ENCODE peak calls at places on chromosomes 16 and 17, in nine cellular contexts. J, N, C, X, K, E, P, A and V are unnamed samples.

GRCh38 chr17:37088913-37089312 is 140.2 kb downstream of the AATF start:
- DNase-seq in J (no peak), N (no peak), C (no peak), X (no peak), K (no peak), E (no peak), P (no peak), A (no peak), V (no peak)

GRCh38 chr17:16171613-16172012 is 43.7 kb downstream of the NCOR1 start:
- DNase-seq in J (no peak), N (no peak), C (peak), X (no peak), K (no peak), E (no peak), P (no peak), A (no peak), V (no peak)

GRCh38 chr17:74737299-74738050 is 419 bp downstream of the RAB37 start:
- DNase-seq in J (no peak), N (peak), C (no peak), X (no peak), K (peak), E (peak), P (no peak), A (peak), V (no peak)

GRCh38 chr16:31216552-31217530 is at the start of gene PYDC1:
- DNase-seq in J (no peak), N (peak), C (no peak), X (no peak), K (no peak), E (no peak), P (peak), A (no peak), V (no peak)

GRCh38 chr17:21296097-21297025 is 11.8 kb downstream of the MAP2K3 start:
- DNase-seq in J (no peak), N (no peak), C (no peak), X (no peak), K (no peak), E (no peak), P (no peak), A (peak), V (no peak)

GRCh38 chr17:20043034-20043433 is 33.9 kb downstream of the SPECC1 start:
- DNase-seq in J (no peak), N (no peak), C (no peak), X (no peak), K (no peak), E (no peak), P (no peak), A (no peak), V (no peak)

GRCh38 chr16:12573730-12574383 is 229.8 kb downstream of the CPPED1 start:
- DNase-seq in J (peak), N (peak), C (no peak), X (peak), K (no peak), E (peak), P (peak), A (peak), V (peak)

GRCh38 chr16:84039696-84040095 is 2.9 kb downstream of the SLC38A8 start:
- DNase-seq in J (no peak), N (no peak), C (no peak), X (no peak), K (no peak), E (no peak), P (no peak), A (no peak), V (no peak)

GRCh38 chr17:58756246-58757161 is 850 bp downstream of the PPM1E start:
- DNase-seq in J (no peak), N (peak), C (no peak), X (no peak), K (peak), E (no peak), P (peak), A (no peak), V (no peak)

GRCh38 chr16:74732951-74733350 is 32.3 kb upstream of the MLKL start:
- DNase-seq in J (no peak), N (no peak), C (no peak), X (no peak), K (no peak), E (no peak), P (no peak), A (no peak), V (no peak)

GRCh38 chr16:74793571-74793970 is 19.0 kb upstream of the FA2H start:
- DNase-seq in J (no peak), N (no peak), C (peak), X (no peak), K (no peak), E (no peak), P (no peak), A (no peak), V (no peak)

GRCh38 chr16:81210807-81211206 is 27.7 kb upstream of the BCO1 start:
- DNase-seq in J (no peak), N (no peak), C (no peak), X (no peak), K (no peak), E (no peak), P (no peak), A (no peak), V (no peak)

GRCh38 chr17:75535119-75535537 is 9.6 kb downstream of the LLGL2 start:
- DNase-seq in J (no peak), N (peak), C (no peak), X (no peak), K (no peak), E (peak), P (no peak), A (no peak), V (no peak)

GRCh38 chr16:89318871-89319627 is 101.5 kb downstream of the ZNF778 start:
- DNase-seq in J (no peak), N (no peak), C (no peak), X (no peak), K (no peak), E (no peak), P (no peak), A (no peak), V (no peak)

GRCh38 chr16:85994492-85995433 is 95.8 kb downstream of the IRF8 start:
- DNase-seq in J (no peak), N (no peak), C (no peak), X (peak), K (no peak), E (no peak), P (no peak), A (no peak), V (no peak)

GRCh38 chr16:1377406-1378010 is 25.8 kb downstream of the GNPTG start:
- DNase-seq in J (no peak), N (no peak), C (no peak), X (no peak), K (no peak), E (no peak), P (peak), A (no peak), V (no peak)

GRCh38 chr17:81044764-81045589 is 10.0 kb downstream of the BAIAP2 start:
- DNase-seq in J (peak), N (no peak), C (no peak), X (peak), K (no peak), E (no peak), P (peak), A (peak), V (peak)

GRCh38 chr16:24988137-24988535 is 27.0 kb downstream of the ARHGAP17 start:
- DNase-seq in J (no peak), N (no peak), C (no peak), X (no peak), K (no peak), E (no peak), P (no peak), A (no peak), V (no peak)

GRCh38 chr17:33145941-33146340 is 147.2 kb downstream of the ASIC2 start:
- DNase-seq in J (no peak), N (no peak), C (peak), X (no peak), K (no peak), E (no peak), P (no peak), A (no peak), V (no peak)

GRCh38 chr17:4998666-4999428 is 1.1 kb downstream of the KIF1C start:
- DNase-seq in J (no peak), N (no peak), C (peak), X (no peak), K (no peak), E (no peak), P (no peak), A (no peak), V (no peak)

GRCh38 chr16:68503334-68503733 is 35.8 kb upstream of the ZFP90 start:
- DNase-seq in J (no peak), N (no peak), C (peak), X (no peak), K (no peak), E (no peak), P (no peak), A (no peak), V (no peak)

GRCh38 chr17:38604479-38605229 is 1.1 kb downstream of the SRCIN1 start:
- DNase-seq in J (no peak), N (peak), C (no peak), X (no peak), K (no peak), E (no peak), P (peak), A (peak), V (no peak)

GRCh38 chr17:59427425-59427921 is 96.0 kb downstream of the YPEL2 start:
- DNase-seq in J (peak), N (peak), C (peak), X (no peak), K (no peak), E (no peak), P (peak), A (no peak), V (peak)

GRCh38 chr16:24980077-24980793 is 34.9 kb downstream of the ARHGAP17 start:
- DNase-seq in J (no peak), N (no peak), C (peak), X (no peak), K (no peak), E (no peak), P (no peak), A (no peak), V (peak)

GRCh38 chr17:37510056-37510455 is 20.4 kb downstream of the DUSP14 start:
- DNase-seq in J (no peak), N (no peak), C (no peak), X (no peak), K (no peak), E (no peak), P (no peak), A (no peak), V (no peak)

GRCh38 chr16:50202926-50203624 is 50.0 kb downstream of the TENT4B start:
- DNase-seq in J (peak), N (no peak), C (peak), X (no peak), K (no peak), E (no peak), P (no peak), A (no peak), V (peak)

GRCh38 chr16:75304521-75305363 is 53.3 kb upstream of the BCAR1 start:
- DNase-seq in J (no peak), N (no peak), C (peak), X (peak), K (no peak), E (no peak), P (peak), A (peak), V (no peak)

GRCh38 chr17:60538726-60539125 is 12.7 kb upstream of the APPBP2 start:
- DNase-seq in J (no peak), N (no peak), C (no peak), X (no peak), K (no peak), E (no peak), P (no peak), A (no peak), V (no peak)

GRCh38 chr16:51306116-51306515 is 155.0 kb upstream of the SALL1 start:
- DNase-seq in J (no peak), N (no peak), C (no peak), X (no peak), K (no peak), E (no peak), P (no peak), A (no peak), V (no peak)